ENCODE peak calls at places on chromosomes 16 and 17, in five cellular contexts. One of them, this sample, is unnamed.

GRCh38 chr16:64305663-64306062 is 816.2 kb downstream of the CDH11 start:
- DNase-seq in colonic mucosa: no peak
- DNase-seq in IMR-90: no peak
- DNase-seq in adipocyte: no peak
- DNase-seq in K562: no peak
- DNase-seq in this sample: no peak

GRCh38 chr16:17375388-17376304 is 95.1 kb downstream of the XYLT1 start:
- DNase-seq in colonic mucosa: no peak
- DNase-seq in IMR-90: no peak
- DNase-seq in adipocyte: no peak
- DNase-seq in K562: no peak
- DNase-seq in this sample: no peak

GRCh38 chr17:246226-246625 is 64.8 kb upstream of the DOC2B start:
- DNase-seq in colonic mucosa: peak; percentile 40
- DNase-seq in IMR-90: no peak
- DNase-seq in adipocyte: no peak
- DNase-seq in K562: no peak
- DNase-seq in this sample: no peak

GRCh38 chr17:7932483-7932891 is 481 bp downstream of the CNTROB start:
- DNase-seq in colonic mucosa: peak; percentile 45
- DNase-seq in IMR-90: peak; percentile 21
- DNase-seq in adipocyte: peak; percentile 61
- DNase-seq in K562: peak; percentile 30
- DNase-seq in this sample: no peak

GRCh38 chr17:78839762-78840529 is 668 bp downstream of the USP36 start:
- DNase-seq in colonic mucosa: peak; percentile 52
- DNase-seq in IMR-90: peak; percentile 76
- DNase-seq in adipocyte: peak; percentile 75
- DNase-seq in K562: peak; percentile 44
- DNase-seq in this sample: no peak

GRCh38 chr17:4504188-4504587 is 5.5 kb downstream of the SPNS2 start:
- DNase-seq in colonic mucosa: no peak
- DNase-seq in IMR-90: no peak
- DNase-seq in adipocyte: no peak
- DNase-seq in K562: no peak
- DNase-seq in this sample: no peak

GRCh38 chr16:52446076-52446475 is 100.9 kb downstream of the TOX3 start:
- DNase-seq in colonic mucosa: no peak
- DNase-seq in IMR-90: no peak
- DNase-seq in adipocyte: no peak
- DNase-seq in K562: no peak
- DNase-seq in this sample: no peak

GRCh38 chr17:45223541-45224528 is 2.1 kb downstream of the FMNL1 start:
- DNase-seq in colonic mucosa: peak; percentile 21
- DNase-seq in IMR-90: no peak
- DNase-seq in adipocyte: no peak
- DNase-seq in K562: no peak
- DNase-seq in this sample: no peak

GRCh38 chr16:58494981-58495860 is 4.7 kb upstream of the NDRG4 start:
- DNase-seq in colonic mucosa: peak; percentile 64
- DNase-seq in IMR-90: peak; percentile 99
- DNase-seq in adipocyte: peak; percentile 94
- DNase-seq in K562: peak; percentile 91
- DNase-seq in this sample: peak; percentile 73

GRCh38 chr17:16944334-16945140 is 27.4 kb downstream of the TNFRSF13B start:
- DNase-seq in colonic mucosa: no peak
- DNase-seq in IMR-90: no peak
- DNase-seq in adipocyte: no peak
- DNase-seq in K562: no peak
- DNase-seq in this sample: no peak

GRCh38 chr17:30476726-30477082 is 504 bp upstream of the GOSR1 start:
- DNase-seq in colonic mucosa: no peak
- DNase-seq in IMR-90: peak; percentile 7
- DNase-seq in adipocyte: no peak
- DNase-seq in K562: peak; percentile 60
- DNase-seq in this sample: no peak

GRCh38 chr16:65314246-65315003 is 192.6 kb upstream of the CDH11 start:
- DNase-seq in colonic mucosa: no peak
- DNase-seq in IMR-90: peak; percentile 47
- DNase-seq in adipocyte: peak; percentile 52
- DNase-seq in K562: no peak
- DNase-seq in this sample: no peak

GRCh38 chr17:412211-413015 is 59.8 kb upstream of the RPH3AL start:
- DNase-seq in colonic mucosa: peak; percentile 61
- DNase-seq in IMR-90: peak; percentile 64
- DNase-seq in adipocyte: peak; percentile 90
- DNase-seq in K562: peak; percentile 62
- DNase-seq in this sample: no peak

GRCh38 chr17:40111221-40112128 is 10.3 kb upstream of the MSL1 start:
- DNase-seq in colonic mucosa: peak; percentile 93
- DNase-seq in IMR-90: peak; percentile 97
- DNase-seq in adipocyte: peak; percentile 93
- DNase-seq in K562: peak; percentile 97
- DNase-seq in this sample: no peak

GRCh38 chr17:40109471-40109824 is 9.1 kb upstream of the NR1D1 start:
- DNase-seq in colonic mucosa: no peak
- DNase-seq in IMR-90: no peak
- DNase-seq in adipocyte: no peak
- DNase-seq in K562: peak; percentile 59
- DNase-seq in this sample: no peak

GRCh38 chr17:40112191-40112590 is 9.6 kb upstream of the MSL1 start:
- DNase-seq in colonic mucosa: no peak
- DNase-seq in IMR-90: no peak
- DNase-seq in adipocyte: no peak
- DNase-seq in K562: no peak
- DNase-seq in this sample: no peak

GRCh38 chr17:40110026-40110425 is 9.6 kb upstream of the NR1D1 start:
- DNase-seq in colonic mucosa: no peak
- DNase-seq in IMR-90: no peak
- DNase-seq in adipocyte: no peak
- DNase-seq in K562: no peak
- DNase-seq in this sample: no peak

DNA sequence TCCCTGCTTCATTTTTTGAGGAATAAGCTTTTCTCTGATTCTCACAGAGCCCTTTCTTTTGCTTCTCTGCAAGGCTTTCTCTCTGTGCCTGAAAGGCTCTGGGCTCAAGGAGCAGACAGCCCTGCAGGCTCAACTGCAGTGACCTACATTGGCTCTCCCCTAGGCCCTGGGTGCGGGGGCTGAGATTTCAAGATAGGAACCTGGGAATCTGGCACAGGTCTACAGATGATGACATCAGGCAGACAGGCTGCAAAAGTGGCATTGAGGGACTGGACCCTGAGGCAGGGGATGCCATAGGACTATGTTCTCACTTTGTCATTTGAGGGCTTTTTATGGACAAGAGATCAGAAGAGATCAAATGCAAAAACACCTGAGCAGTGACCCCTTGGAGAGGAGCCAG is 10.1 kb upstream of the NR1D1 start:
- DNase-seq in colonic mucosa: no peak
- DNase-seq in IMR-90: no peak
- DNase-seq in adipocyte: no peak
- DNase-seq in K562: peak; percentile 38
- DNase-seq in this sample: no peak
- H3K9ac ChIP-seq in colonic mucosa: peak overlapping the region; percentile 48
- H3K9ac ChIP-seq in IMR-90: peak overlapping the region; percentile 49
- H3K9ac ChIP-seq in adipocyte: peak overlapping the region; percentile 84
- H3K9ac ChIP-seq in K562: no peak overlapping the region
- H3K9ac ChIP-seq in this sample: peak overlapping the region; percentile 39

GRCh38 chr16:69037373-69038160 is 67.9 kb upstream of the HAS3 start:
- DNase-seq in colonic mucosa: no peak
- DNase-seq in IMR-90: no peak
- DNase-seq in adipocyte: no peak
- DNase-seq in K562: no peak
- DNase-seq in this sample: no peak
- H3K9me3 ChIP-seq in colonic mucosa: no peaks in the 10 kb centered on the region
- H3K9me3 ChIP-seq in IMR-90: no peaks in the 10 kb centered on the region
- H3K9me3 ChIP-seq in adipocyte: peaks cover 6% of the 10 kb centered on the region
- H3K9me3 ChIP-seq in K562: no peaks in the 10 kb centered on the region
- H3K9me3 ChIP-seq in this sample: no peaks in the 10 kb centered on the region

GRCh38 chr17:50481648-50482047 is 3.0 kb downstream of the RSAD1 start:
- DNase-seq in colonic mucosa: no peak
- DNase-seq in IMR-90: no peak
- DNase-seq in adipocyte: no peak
- DNase-seq in K562: no peak
- DNase-seq in this sample: no peak

GRCh38 chr17:50480854-50481490 is 2.3 kb downstream of the RSAD1 start:
- DNase-seq in colonic mucosa: no peak
- DNase-seq in IMR-90: no peak
- DNase-seq in adipocyte: no peak
- DNase-seq in K562: no peak
- DNase-seq in this sample: no peak

GRCh38 chr17:50478391-50479361 is at the start of gene RSAD1:
- DNase-seq in colonic mucosa: peak; percentile 83
- DNase-seq in IMR-90: peak; percentile 88
- DNase-seq in adipocyte: peak; percentile 92
- DNase-seq in K562: peak; percentile 93
- DNase-seq in this sample: no peak

GRCh38 chr17:50479522-50480141 is 972 bp downstream of the RSAD1 start:
- DNase-seq in colonic mucosa: peak; percentile 88
- DNase-seq in IMR-90: peak; percentile 78
- DNase-seq in adipocyte: peak; percentile 79
- DNase-seq in K562: peak; percentile 92
- DNase-seq in this sample: no peak

DNA sequence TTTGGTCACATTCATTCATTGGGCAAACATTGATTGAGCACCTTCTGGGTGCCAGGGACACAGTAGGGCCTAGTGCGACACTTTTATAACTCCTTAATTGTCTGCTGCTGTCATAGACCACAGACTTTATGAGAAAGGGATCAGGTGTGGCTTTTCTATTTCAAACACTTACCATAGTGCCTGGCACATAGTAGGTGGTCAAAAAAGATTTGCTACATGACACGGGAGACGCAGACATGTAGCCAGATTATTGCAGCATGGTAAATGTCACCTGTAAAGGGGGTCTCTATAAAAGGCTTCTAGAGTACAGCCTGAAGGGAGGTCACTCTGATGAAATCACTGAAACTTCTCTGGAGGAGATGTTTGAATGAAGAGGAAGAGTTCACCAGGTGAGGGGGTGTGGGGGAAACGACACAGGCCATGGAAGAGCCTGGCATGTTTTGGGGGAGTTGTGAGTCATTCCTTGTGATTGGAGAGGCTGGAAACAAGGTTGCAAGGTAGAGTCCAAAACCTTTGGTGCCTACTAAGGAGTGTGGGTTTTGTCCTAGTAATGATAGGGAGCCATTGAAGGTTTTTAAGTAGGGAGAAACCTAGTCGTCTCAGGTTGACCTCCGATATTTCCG is 1.6 kb downstream of the RSAD1 start:
- DNase-seq in colonic mucosa: no peak
- DNase-seq in IMR-90: no peak
- DNase-seq in adipocyte: no peak
- DNase-seq in K562: no peak
- DNase-seq in this sample: no peak
- H3K9ac ChIP-seq in colonic mucosa: no peak overlapping the region
- H3K9ac ChIP-seq in IMR-90: no peak overlapping the region
- H3K9ac ChIP-seq in adipocyte: peak overlapping the region; percentile 18
- H3K9ac ChIP-seq in K562: peak overlapping the region; percentile 75
- H3K9ac ChIP-seq in this sample: no peak overlapping the region

GRCh38 chr17:21677911-21678310 is 14.4 kb upstream of the KCNJ18 start:
- DNase-seq in colonic mucosa: no peak
- DNase-seq in IMR-90: no peak
- DNase-seq in adipocyte: no peak
- DNase-seq in K562: peak; percentile 23
- DNase-seq in this sample: no peak
- H3K9me3 ChIP-seq in colonic mucosa: no peaks in the 10 kb centered on the region
- H3K9me3 ChIP-seq in IMR-90: peaks cover 57% of the 10 kb centered on the region
- H3K9me3 ChIP-seq in adipocyte: no peaks in the 10 kb centered on the region
- H3K9me3 ChIP-seq in K562: no peaks in the 10 kb centered on the region
- H3K9me3 ChIP-seq in this sample: no peaks in the 10 kb centered on the region

DNA sequence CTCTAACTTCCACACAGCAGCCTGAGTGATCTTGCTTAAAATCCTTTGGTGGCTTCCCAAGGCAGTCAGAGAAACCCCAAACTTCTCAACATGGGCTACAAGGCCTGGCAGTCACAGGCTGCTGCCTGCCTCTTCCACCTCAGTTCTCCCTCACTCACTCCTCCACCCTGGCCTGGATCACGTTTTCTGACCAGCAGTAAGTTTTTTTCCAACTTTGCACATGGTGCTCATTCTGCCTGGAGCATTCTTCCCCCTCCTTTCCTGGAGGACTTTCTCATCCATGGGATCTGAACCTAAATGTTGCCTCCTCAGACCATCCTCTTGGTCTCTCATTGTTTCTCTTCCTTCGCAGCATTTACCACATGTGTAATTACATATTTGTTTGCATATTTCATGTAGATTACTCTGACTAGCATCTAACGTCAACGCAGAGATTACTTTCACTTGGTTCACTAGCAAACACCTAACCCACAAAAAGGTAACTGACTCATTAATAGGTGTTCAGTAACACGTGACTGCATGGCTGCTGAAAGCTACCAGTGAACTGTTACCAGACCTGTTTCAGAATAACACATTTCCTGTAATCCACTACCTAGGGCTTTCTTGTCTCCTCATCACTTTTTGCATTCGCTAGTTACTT is 17.1 kb downstream of the GNA13 start:
- DNase-seq in colonic mucosa: no peak
- DNase-seq in IMR-90: no peak
- DNase-seq in adipocyte: no peak
- DNase-seq in K562: no peak
- DNase-seq in this sample: no peak
- H3K9ac ChIP-seq in colonic mucosa: no peak overlapping the region
- H3K9ac ChIP-seq in IMR-90: no peak overlapping the region
- H3K9ac ChIP-seq in adipocyte: no peak overlapping the region
- H3K9ac ChIP-seq in K562: peak overlapping the region; percentile 43
- H3K9ac ChIP-seq in this sample: no peak overlapping the region

GRCh38 chr16:35149550-35149949 is 1690.1 kb downstream of the TP53TG3F start:
- DNase-seq in colonic mucosa: no peak
- DNase-seq in IMR-90: no peak
- DNase-seq in adipocyte: no peak
- DNase-seq in K562: no peak
- DNase-seq in this sample: no peak
- H3K9me3 ChIP-seq in colonic mucosa: no peaks in the 10 kb centered on the region
- H3K9me3 ChIP-seq in IMR-90: peaks cover 38% of the 10 kb centered on the region
- H3K9me3 ChIP-seq in adipocyte: no peaks in the 10 kb centered on the region
- H3K9me3 ChIP-seq in K562: no peaks in the 10 kb centered on the region
- H3K9me3 ChIP-seq in this sample: no peaks in the 10 kb centered on the region